ENCODE peak calls at places on chromosomes 3 and 15, in eight cellular contexts. One of them, this sample, is unnamed.

GRCh38 chr3:47573190-47574172 is 5.2 kb downstream of the CSPG5 start:
- DNase-seq in A549: no peak
- DNase-seq in prostate gland: no peak
- DNase-seq in spleen: no peak
- DNase-seq in tibial nerve: no peak
- DNase-seq in endothelial cell of umbilical vein: no peak
- DNase-seq in lower leg skin: no peak
- DNase-seq in NB4: no peak
- DNase-seq in this sample: no peak

GRCh38 chr3:73144276-73144675 is 82.8 kb downstream of the EBLN2 start:
- DNase-seq in prostate gland: no peak
- DNase-seq in spleen: no peak
- DNase-seq in A549: no peak
- DNase-seq in endothelial cell of umbilical vein: no peak
- DNase-seq in NB4: no peak
- DNase-seq in lower leg skin: no peak
- DNase-seq in tibial nerve: peak; percentile 29
- DNase-seq in this sample: no peak

GRCh38 chr15:52529289-52529929 is 729 bp upstream of the MYO5A start:
- DNase-seq in prostate gland: peak; percentile 12
- DNase-seq in tibial nerve: no peak
- DNase-seq in lower leg skin: no peak
- DNase-seq in endothelial cell of umbilical vein: no peak
- DNase-seq in spleen: peak; percentile 77
- DNase-seq in A549: no peak
- DNase-seq in NB4: no peak
- DNase-seq in this sample: no peak

GRCh38 chr3:107464037-107464436 is 58.7 kb upstream of the BBX start:
- DNase-seq in A549: no peak
- DNase-seq in endothelial cell of umbilical vein: no peak
- DNase-seq in tibial nerve: no peak
- DNase-seq in NB4: no peak
- DNase-seq in lower leg skin: no peak
- DNase-seq in spleen: no peak
- DNase-seq in prostate gland: no peak
- DNase-seq in this sample: no peak

GRCh38 chr3:193905993-193906396 is 230.0 kb upstream of the HES1 start:
- DNase-seq in lower leg skin: no peak
- DNase-seq in NB4: no peak
- DNase-seq in endothelial cell of umbilical vein: no peak
- DNase-seq in A549: no peak
- DNase-seq in spleen: no peak
- DNase-seq in tibial nerve: no peak
- DNase-seq in prostate gland: no peak
- DNase-seq in this sample: no peak

GRCh38 chr15:62482715-62483429 is 317.8 kb upstream of the C2CD4B start:
- DNase-seq in NB4: peak; percentile 69
- DNase-seq in endothelial cell of umbilical vein: no peak
- DNase-seq in spleen: no peak
- DNase-seq in tibial nerve: no peak
- DNase-seq in A549: peak; percentile 45
- DNase-seq in prostate gland: no peak
- DNase-seq in lower leg skin: peak; percentile 74
- DNase-seq in this sample: peak; percentile 47

GRCh38 chr15:85407421-85408269 is 27.2 kb downstream of the AKAP13 start:
- DNase-seq in lower leg skin: no peak
- DNase-seq in tibial nerve: no peak
- DNase-seq in prostate gland: no peak
- DNase-seq in spleen: no peak
- DNase-seq in NB4: peak; percentile 30
- DNase-seq in A549: peak; percentile 84
- DNase-seq in endothelial cell of umbilical vein: peak; percentile 92
- DNase-seq in this sample: no peak

GRCh38 chr15:70826634-70827033 is 27.3 kb downstream of the LARP6 start:
- DNase-seq in NB4: peak; percentile 70
- DNase-seq in endothelial cell of umbilical vein: peak; percentile 36
- DNase-seq in lower leg skin: peak; percentile 92
- DNase-seq in spleen: no peak
- DNase-seq in prostate gland: no peak
- DNase-seq in tibial nerve: peak; percentile 78
- DNase-seq in A549: peak; percentile 58
- DNase-seq in this sample: no peak

GRCh38 chr3:62246985-62247384 is 126.4 kb downstream of the FEZF2 start:
- DNase-seq in spleen: no peak
- DNase-seq in prostate gland: no peak
- DNase-seq in endothelial cell of umbilical vein: no peak
- DNase-seq in lower leg skin: no peak
- DNase-seq in tibial nerve: no peak
- DNase-seq in A549: no peak
- DNase-seq in NB4: no peak
- DNase-seq in this sample: no peak

GRCh38 chr3:48129921-48130320 is 58.3 kb downstream of the CDC25A start:
- DNase-seq in tibial nerve: no peak
- DNase-seq in A549: no peak
- DNase-seq in lower leg skin: no peak
- DNase-seq in endothelial cell of umbilical vein: no peak
- DNase-seq in prostate gland: no peak
- DNase-seq in NB4: no peak
- DNase-seq in spleen: no peak
- DNase-seq in this sample: no peak

GRCh38 chr15:60074181-60074885 is 70.2 kb downstream of the FOXB1 start:
- DNase-seq in tibial nerve: no peak
- DNase-seq in prostate gland: peak; percentile 43
- DNase-seq in spleen: no peak
- DNase-seq in endothelial cell of umbilical vein: peak; percentile 30
- DNase-seq in lower leg skin: no peak
- DNase-seq in A549: no peak
- DNase-seq in NB4: no peak
- DNase-seq in this sample: no peak

GRCh38 chr3:22377421-22377820 is 626.4 kb upstream of the ZNF385D start:
- DNase-seq in NB4: no peak
- DNase-seq in A549: no peak
- DNase-seq in tibial nerve: no peak
- DNase-seq in lower leg skin: no peak
- DNase-seq in spleen: no peak
- DNase-seq in endothelial cell of umbilical vein: no peak
- DNase-seq in prostate gland: no peak
- DNase-seq in this sample: no peak

GRCh38 chr3:127339943-127340861 is 52.4 kb upstream of the PRR20G start:
- DNase-seq in lower leg skin: peak; percentile 57
- DNase-seq in A549: no peak
- DNase-seq in endothelial cell of umbilical vein: no peak
- DNase-seq in spleen: no peak
- DNase-seq in tibial nerve: no peak
- DNase-seq in NB4: no peak
- DNase-seq in prostate gland: no peak
- DNase-seq in this sample: no peak

GRCh38 chr3:83435173-83435572 is 1523.6 kb upstream of the CADM2 start:
- DNase-seq in A549: no peak
- DNase-seq in spleen: no peak
- DNase-seq in endothelial cell of umbilical vein: no peak
- DNase-seq in tibial nerve: no peak
- DNase-seq in prostate gland: no peak
- DNase-seq in NB4: no peak
- DNase-seq in lower leg skin: no peak
- DNase-seq in this sample: no peak

GRCh38 chr15:31433101-31433500 is 106.5 kb downstream of the KLF13 start:
- DNase-seq in spleen: no peak
- DNase-seq in lower leg skin: no peak
- DNase-seq in endothelial cell of umbilical vein: no peak
- DNase-seq in A549: no peak
- DNase-seq in tibial nerve: no peak
- DNase-seq in NB4: no peak
- DNase-seq in prostate gland: no peak
- DNase-seq in this sample: no peak

DNA sequence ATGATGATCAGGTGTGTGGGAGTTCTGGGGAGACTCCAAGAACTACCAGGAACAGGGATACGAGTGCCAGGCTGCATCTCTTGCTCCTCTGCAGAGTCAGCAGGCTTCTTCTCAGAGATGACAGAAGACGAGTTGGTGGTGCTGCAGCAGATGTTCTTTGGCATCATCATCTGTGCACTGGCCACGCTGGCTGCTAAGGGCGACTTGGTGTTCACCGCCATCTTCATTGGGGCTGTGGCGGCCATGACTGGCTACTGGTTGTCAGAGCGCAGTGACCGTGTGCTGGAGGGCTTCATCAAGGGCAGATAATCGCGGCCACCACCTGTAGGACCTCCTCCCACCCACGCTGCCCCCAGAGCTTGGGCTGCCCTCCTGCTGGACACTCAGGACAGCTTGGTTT is 7.9 kb downstream of the PRRT3 start:
- DNase-seq in endothelial cell of umbilical vein: no peak
- DNase-seq in lower leg skin: no peak
- DNase-seq in prostate gland: no peak
- DNase-seq in spleen: no peak
- DNase-seq in A549: no peak
- DNase-seq in tibial nerve: no peak
- DNase-seq in NB4: no peak
- DNase-seq in this sample: no peak
- TF ChIP-seq POLR2A in endothelial cell of umbilical vein: no peak
- TF ChIP-seq POLR2A in lower leg skin: no peak
- TF ChIP-seq POLR2A in prostate gland: no peak
- TF ChIP-seq POLR2A in spleen: no peak
- TF ChIP-seq POLR2A in A549: no peak
- TF ChIP-seq POLR2A in tibial nerve: no peak
- TF ChIP-seq POLR2A in NB4: no peak
- TF ChIP-seq POLR2A in this sample: no peak

GRCh38 chr15:65423150-65423976 is 616 bp upstream of the IGDCC4 start:
- DNase-seq in lower leg skin: peak; percentile 78
- DNase-seq in endothelial cell of umbilical vein: no peak
- DNase-seq in spleen: no peak
- DNase-seq in tibial nerve: no peak
- DNase-seq in A549: no peak
- DNase-seq in NB4: no peak
- DNase-seq in prostate gland: no peak
- DNase-seq in this sample: no peak

GRCh38 chr15:65418596-65418995 is 4.2 kb downstream of the IGDCC4 start:
- DNase-seq in A549: no peak
- DNase-seq in NB4: no peak
- DNase-seq in spleen: no peak
- DNase-seq in tibial nerve: no peak
- DNase-seq in endothelial cell of umbilical vein: no peak
- DNase-seq in prostate gland: no peak
- DNase-seq in lower leg skin: no peak
- DNase-seq in this sample: no peak

GRCh38 chr15:65420975-65421359 is 1.8 kb downstream of the IGDCC4 start:
- DNase-seq in prostate gland: no peak
- DNase-seq in endothelial cell of umbilical vein: no peak
- DNase-seq in NB4: no peak
- DNase-seq in tibial nerve: no peak
- DNase-seq in lower leg skin: no peak
- DNase-seq in spleen: no peak
- DNase-seq in A549: no peak
- DNase-seq in this sample: no peak

GRCh38 chr15:65423977-65424679 is 1.4 kb upstream of the IGDCC4 start:
- DNase-seq in NB4: peak; percentile 51
- DNase-seq in tibial nerve: no peak
- DNase-seq in lower leg skin: peak; percentile 56
- DNase-seq in spleen: no peak
- DNase-seq in A549: no peak
- DNase-seq in prostate gland: no peak
- DNase-seq in endothelial cell of umbilical vein: no peak
- DNase-seq in this sample: no peak

DNA sequence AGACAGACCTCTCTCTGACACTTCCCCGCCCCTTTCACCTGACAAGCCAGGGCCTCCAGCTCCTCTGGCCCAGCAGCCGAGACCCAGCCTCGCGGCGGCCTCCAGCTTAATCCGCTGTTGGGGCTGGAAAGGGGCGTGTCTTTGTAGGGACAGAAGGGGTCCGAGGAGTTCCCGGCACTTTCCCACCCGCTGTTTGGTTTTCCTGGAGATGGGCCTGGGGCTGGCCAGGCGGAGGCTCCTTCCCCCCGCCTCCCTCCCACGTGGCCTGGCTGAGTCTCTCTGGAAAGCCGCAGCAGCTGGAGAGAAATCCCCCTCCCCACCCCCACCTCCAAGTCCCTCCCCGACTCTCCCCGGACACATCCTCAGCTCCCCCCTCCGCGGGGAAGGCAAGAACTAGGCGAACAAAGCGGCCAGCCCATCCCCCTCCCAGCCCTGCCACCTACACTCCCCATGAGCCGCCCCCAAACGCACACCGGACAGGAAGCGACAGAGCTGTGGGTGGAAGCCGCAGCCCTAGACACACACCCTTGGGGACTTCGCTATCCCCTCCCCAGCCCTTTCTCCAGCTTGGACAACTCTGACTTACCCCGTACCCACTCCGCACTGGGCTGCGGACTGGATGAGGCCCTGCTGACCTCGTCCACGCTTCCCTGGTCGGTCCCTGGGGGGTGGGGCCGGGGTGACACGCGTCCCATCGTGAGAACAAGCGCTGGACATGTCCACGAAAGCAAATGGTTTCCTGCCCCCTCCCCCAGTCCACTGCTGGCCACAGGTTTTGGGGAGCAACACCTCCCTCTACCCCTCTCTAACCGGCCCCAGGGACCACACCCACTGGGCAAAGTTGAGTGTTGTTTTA is 1.2 kb downstream of the IGDCC4 start:
- DNase-seq in spleen: no peak
- DNase-seq in lower leg skin: peak; percentile 88
- DNase-seq in NB4: peak; percentile 93
- DNase-seq in endothelial cell of umbilical vein: no peak
- DNase-seq in tibial nerve: no peak
- DNase-seq in A549: no peak
- DNase-seq in prostate gland: no peak
- DNase-seq in this sample: peak; percentile 63
- TF ChIP-seq POLR2A in spleen: no peak
- TF ChIP-seq POLR2A in lower leg skin: no peak
- TF ChIP-seq POLR2A in NB4: peak; percentile 39
- TF ChIP-seq POLR2A in endothelial cell of umbilical vein: no peak
- TF ChIP-seq POLR2A in tibial nerve: no peak
- TF ChIP-seq POLR2A in A549: no peak
- TF ChIP-seq POLR2A in prostate gland: no peak
- TF ChIP-seq POLR2A in this sample: no peak

GRCh38 chr15:40906101-40906946 is 12.1 kb downstream of the VPS18 start:
- DNase-seq in tibial nerve: peak; percentile 56
- DNase-seq in endothelial cell of umbilical vein: peak; percentile 98
- DNase-seq in A549: no peak
- DNase-seq in prostate gland: peak; percentile 83
- DNase-seq in lower leg skin: peak; percentile 96
- DNase-seq in spleen: peak; percentile 97
- DNase-seq in NB4: peak; percentile 85
- DNase-seq in this sample: peak; percentile 84
- TF ChIP-seq POLR2A in tibial nerve: no peak
- TF ChIP-seq POLR2A in endothelial cell of umbilical vein: peak; percentile 67
- TF ChIP-seq POLR2A in A549: no peak
- TF ChIP-seq POLR2A in prostate gland: no peak
- TF ChIP-seq POLR2A in lower leg skin: no peak
- TF ChIP-seq POLR2A in spleen: no peak
- TF ChIP-seq POLR2A in NB4: no peak
- TF ChIP-seq POLR2A in this sample: no peak

GRCh38 chr3:129917423-129918007 is 24.0 kb upstream of the TMCC1 start:
- DNase-seq in spleen: peak; percentile 54
- DNase-seq in lower leg skin: no peak
- DNase-seq in endothelial cell of umbilical vein: no peak
- DNase-seq in A549: no peak
- DNase-seq in prostate gland: no peak
- DNase-seq in NB4: peak; percentile 20
- DNase-seq in tibial nerve: no peak
- DNase-seq in this sample: no peak
- TF ChIP-seq POLR2A in spleen: no peak
- TF ChIP-seq POLR2A in lower leg skin: no peak
- TF ChIP-seq POLR2A in endothelial cell of umbilical vein: no peak
- TF ChIP-seq POLR2A in A549: no peak
- TF ChIP-seq POLR2A in prostate gland: no peak
- TF ChIP-seq POLR2A in NB4: no peak
- TF ChIP-seq POLR2A in tibial nerve: no peak
- TF ChIP-seq POLR2A in this sample: no peak